ENCODE peak calls at places on chromosomes 4 and X, in four cellular contexts. I is neural crest cell, O is heart left ventricle, P is lower leg skin. S is an unnamed sample.

GRCh38 chr4:150348079-150348478 is 233.9 kb upstream of the MAB21L2 start:
- DNase-seq in I (no peak), O (no peak), P (no peak), S (no peak)

GRCh38 chr4:147782087-147782781 is 50.3 kb downstream of the ARHGAP10 start:
- DNase-seq in I (no peak), O (no peak), P (no peak), S (no peak)

GRCh38 chr4:163744861-163745260 is 250.4 kb downstream of the TMA16 start:
- DNase-seq in I (no peak), O (no peak), P (no peak), S (no peak)

GRCh38 chr4:75834095-75834771 is 68.0 kb downstream of the PPEF2 start:
- DNase-seq in I (no peak), O (no peak), P (no peak), S (no peak)

GRCh38 chrX:84415155-84415554 is 87.1 kb downstream of the HDX start:
- DNase-seq in I (no peak), O (no peak), P (no peak), S (no peak)

GRCh38 chrX:12065251-12065650 is 73.0 kb upstream of the FRMPD4 start:
- DNase-seq in I (no peak), O (no peak), P (no peak), S (peak)

GRCh38 chr4:84482564-84483563 is 16.2 kb downstream of the NKX6-1 start:
- DNase-seq in I (no peak), O (no peak), P (no peak), S (no peak)

GRCh38 chr4:184451726-184452125 is 22.6 kb downstream of the IRF2 start:
- DNase-seq in I (no peak), O (no peak), P (no peak), S (no peak)

GRCh38 chr4:785332-786073 is 40.4 kb downstream of the CPLX1 start:
- DNase-seq in I (no peak), O (no peak), P (no peak), S (peak)

GRCh38 chrX:45191820-45192409 is 8.8 kb downstream of the DIPK2B start:
- DNase-seq in I (no peak), O (peak), P (no peak), S (no peak)

GRCh38 chr4:109389367-109390118 is 44.1 kb upstream of the SEC24B start:
- DNase-seq in I (no peak), O (no peak), P (no peak), S (peak)

GRCh38 chr4:174764105-174764729 is 64.8 kb downstream of the GLRA3 start:
- DNase-seq in I (no peak), O (no peak), P (no peak), S (no peak)

DNA sequence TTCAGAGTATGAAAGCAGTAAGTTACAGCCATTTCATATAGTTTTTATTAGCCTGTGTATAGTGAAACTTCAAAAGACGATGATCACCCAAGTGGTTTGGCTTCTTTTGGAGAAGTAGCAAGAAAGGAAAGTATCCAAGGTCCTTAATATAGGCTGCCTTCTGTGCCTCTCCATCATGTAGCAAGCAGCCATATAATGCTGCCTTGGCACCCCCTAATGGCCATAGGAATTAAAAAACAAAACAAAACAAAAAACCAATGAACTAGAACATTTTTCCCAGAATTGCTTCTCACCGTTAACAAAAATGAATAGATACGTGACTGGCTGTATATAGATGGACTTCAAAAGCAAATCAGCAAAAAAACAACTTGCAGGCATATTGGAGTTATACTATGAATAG is 18.9 kb downstream of the LAMP2 start:
- DNase-seq in I (no peak), O (no peak), P (no peak), S (no peak)
- TF ChIP-seq CTCF in I (peak), O (no peak), P (no peak), S (no peak)

DNA sequence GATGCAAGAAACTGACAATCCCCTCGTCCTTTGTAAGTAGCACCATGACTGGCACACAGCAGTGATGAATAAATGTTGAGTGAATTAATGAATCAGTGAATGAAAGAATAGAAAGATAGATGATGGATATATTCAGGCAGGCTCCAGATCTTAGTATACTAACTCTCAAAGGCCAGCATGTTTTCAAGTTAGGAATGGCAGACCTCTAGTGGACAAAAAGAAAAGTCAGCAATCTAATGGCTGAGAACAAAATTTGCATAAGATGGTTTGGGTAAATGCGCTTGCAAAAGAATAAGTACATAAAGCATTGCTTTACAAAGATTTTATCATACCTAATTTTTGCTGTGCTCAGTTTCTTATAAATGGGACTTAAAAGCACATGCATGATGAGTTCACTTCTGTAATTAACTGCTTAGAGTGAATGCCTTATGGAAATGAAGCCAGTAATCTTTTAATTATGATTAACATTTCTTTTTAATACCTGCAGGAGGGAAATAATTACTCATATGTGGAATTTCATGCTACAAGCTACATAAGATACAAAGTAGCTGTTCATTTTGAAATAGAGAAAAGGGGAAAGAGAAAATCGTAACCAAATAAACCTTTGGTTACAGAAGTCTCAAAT is 126.9 kb upstream of the GPRIN3 start:
- DNase-seq in I (no peak), O (no peak), P (no peak), S (no peak)
- TF ChIP-seq CTCF in I (peak), O (peak), P (no peak), S (peak)

GRCh38 chrX:94676285-94676684 is 1002.3 kb downstream of the FAM133A start:
- DNase-seq in I (no peak), O (no peak), P (no peak), S (no peak)
- TF ChIP-seq CTCF in I (peak), O (no peak), P (no peak), S (peak)

DNA sequence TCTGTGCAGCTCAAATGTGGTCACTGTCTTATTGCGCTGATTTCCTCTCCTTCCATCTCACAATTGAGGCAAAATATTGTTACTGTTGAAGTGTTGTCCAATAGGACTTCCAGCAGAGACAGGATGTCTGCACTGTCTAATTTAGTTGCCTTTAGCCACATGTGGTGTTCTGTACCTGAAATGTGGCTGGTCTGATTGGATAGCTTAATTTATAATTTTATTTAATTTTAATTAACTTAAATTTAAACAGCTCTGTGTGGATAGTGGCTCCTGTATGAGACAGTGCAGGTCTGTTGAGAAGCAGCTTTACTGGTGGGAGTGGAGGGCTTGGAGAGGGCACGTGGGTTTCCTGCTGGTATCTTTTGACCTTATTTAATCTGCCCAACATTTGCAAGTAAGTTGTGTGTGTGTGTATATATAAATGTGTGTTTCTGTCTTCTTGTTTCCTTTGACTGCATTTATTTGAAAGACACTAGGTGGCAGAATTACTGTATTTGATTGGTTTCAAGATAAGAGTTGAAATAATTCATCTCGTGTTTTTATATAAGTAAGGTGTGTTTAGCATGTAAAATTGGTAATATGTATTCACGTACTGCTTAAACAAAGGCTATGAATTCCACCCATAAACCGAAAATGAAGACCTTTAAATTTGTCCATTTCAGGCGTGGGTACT is 55.3 kb upstream of the MSANTD1 start:
- DNase-seq in I (no peak), O (no peak), P (no peak), S (no peak)
- TF ChIP-seq CTCF in I (no peak), O (peak), P (no peak), S (no peak)

DNA sequence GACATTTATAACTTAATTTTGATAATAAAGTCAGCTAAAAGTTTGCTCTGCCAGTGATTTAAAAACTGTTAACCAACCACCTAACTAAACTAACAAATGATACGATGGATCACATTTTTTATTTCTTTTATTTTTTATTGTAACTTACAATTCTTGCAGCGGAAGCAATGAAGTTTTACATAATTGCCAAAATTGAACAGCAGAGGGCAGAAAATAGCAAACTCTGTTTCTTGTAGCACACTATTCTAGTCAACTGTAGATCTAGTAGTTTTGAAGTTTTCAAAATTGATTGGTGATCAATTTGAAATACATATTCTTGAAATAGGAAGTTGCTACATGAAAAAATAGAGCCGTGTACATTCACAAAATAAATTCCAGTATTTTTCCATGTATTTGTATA is 2.8 kb upstream of the GRIA2 start:
- DNase-seq in I (no peak), O (no peak), P (no peak), S (no peak)
- TF ChIP-seq CTCF in I (peak), O (no peak), P (no peak), S (peak)